ENCODE peak calls at places on chromosomes 16 and 17, in eight cellular contexts. One of them, this sample, is unnamed.
A peak's percentile ranks its signal among the peaks of the same experiment; 100 is the strongest.

GRCh38 chr16:49514391-49514980 is 140.9 kb downstream of the C16orf78 start:
- DNase-seq in SK-N-SH: peak; percentile 62
- DNase-seq in neural progenitor cell: peak; percentile 58
- DNase-seq in choroid plexus epithelial cell: no peak
- DNase-seq in endothelial cell: no peak
- DNase-seq in H9: no peak
- DNase-seq in CD8-positive, alpha-beta T cell: no peak
- DNase-seq in GM13976: no peak
- DNase-seq in this sample: no peak

GRCh38 chr17:78933959-78934568 is 8.9 kb upstream of the TIMP2 start:
- DNase-seq in H9: peak; percentile 82
- DNase-seq in choroid plexus epithelial cell: peak; percentile 99
- DNase-seq in GM13976: no peak
- DNase-seq in neural progenitor cell: peak; percentile 89
- DNase-seq in CD8-positive, alpha-beta T cell: no peak
- DNase-seq in endothelial cell: no peak
- DNase-seq in SK-N-SH: peak; percentile 86
- DNase-seq in this sample: peak; percentile 99

GRCh38 chr16:72927199-72928088 is 120.5 kb downstream of the ZFHX3 start:
- DNase-seq in SK-N-SH: peak; percentile 65
- DNase-seq in GM13976: no peak
- DNase-seq in endothelial cell: no peak
- DNase-seq in H9: no peak
- DNase-seq in CD8-positive, alpha-beta T cell: no peak
- DNase-seq in neural progenitor cell: no peak
- DNase-seq in choroid plexus epithelial cell: peak; percentile 90
- DNase-seq in this sample: peak; percentile 41

GRCh38 chr16:86566601-86566965 is at the start of gene FOXC2:
- DNase-seq in H9: peak; percentile 92
- DNase-seq in CD8-positive, alpha-beta T cell: no peak
- DNase-seq in SK-N-SH: peak; percentile 75
- DNase-seq in choroid plexus epithelial cell: peak; percentile 99
- DNase-seq in endothelial cell: peak; percentile 90
- DNase-seq in neural progenitor cell: peak; percentile 95
- DNase-seq in GM13976: no peak
- DNase-seq in this sample: peak; percentile 98

GRCh38 chr16:48971571-48972071 is 310.0 kb downstream of the CBLN1 start:
- DNase-seq in CD8-positive, alpha-beta T cell: no peak
- DNase-seq in H9: no peak
- DNase-seq in neural progenitor cell: no peak
- DNase-seq in endothelial cell: no peak
- DNase-seq in GM13976: no peak
- DNase-seq in SK-N-SH: no peak
- DNase-seq in choroid plexus epithelial cell: no peak
- DNase-seq in this sample: no peak

GRCh38 chr17:54891176-54891821 is 9.4 kb upstream of the TOM1L1 start:
- DNase-seq in GM13976: peak; percentile 27
- DNase-seq in endothelial cell: peak; percentile 23
- DNase-seq in neural progenitor cell: peak; percentile 80
- DNase-seq in CD8-positive, alpha-beta T cell: no peak
- DNase-seq in choroid plexus epithelial cell: peak; percentile 86
- DNase-seq in H9: peak; percentile 57
- DNase-seq in SK-N-SH: peak; percentile 76
- DNase-seq in this sample: peak; percentile 83

GRCh38 chr17:83133302-83134121 is 54.1 kb downstream of the METRNL start:
- DNase-seq in choroid plexus epithelial cell: no peak
- DNase-seq in neural progenitor cell: no peak
- DNase-seq in GM13976: no peak
- DNase-seq in SK-N-SH: peak; percentile 67
- DNase-seq in endothelial cell: no peak
- DNase-seq in H9: peak; percentile 26
- DNase-seq in CD8-positive, alpha-beta T cell: no peak
- DNase-seq in this sample: no peak

GRCh38 chr17:63718981-63719380 is 19.1 kb upstream of the LIMD2 start:
- DNase-seq in CD8-positive, alpha-beta T cell: no peak
- DNase-seq in GM13976: no peak
- DNase-seq in SK-N-SH: no peak
- DNase-seq in endothelial cell: no peak
- DNase-seq in H9: no peak
- DNase-seq in choroid plexus epithelial cell: no peak
- DNase-seq in neural progenitor cell: no peak
- DNase-seq in this sample: peak; percentile 31

GRCh38 chr17:35051579-35052239 is 11.8 kb downstream of the RFFL start:
- DNase-seq in endothelial cell: no peak
- DNase-seq in GM13976: peak; percentile 34
- DNase-seq in H9: no peak
- DNase-seq in neural progenitor cell: no peak
- DNase-seq in CD8-positive, alpha-beta T cell: no peak
- DNase-seq in SK-N-SH: no peak
- DNase-seq in choroid plexus epithelial cell: peak; percentile 61
- DNase-seq in this sample: peak; percentile 18

GRCh38 chr16:87963400-87963799 is 12.2 kb downstream of the BANP start:
- DNase-seq in choroid plexus epithelial cell: peak; percentile 83
- DNase-seq in endothelial cell: no peak
- DNase-seq in neural progenitor cell: no peak
- DNase-seq in H9: no peak
- DNase-seq in SK-N-SH: no peak
- DNase-seq in GM13976: no peak
- DNase-seq in CD8-positive, alpha-beta T cell: no peak
- DNase-seq in this sample: peak; percentile 93

GRCh38 chr16:46748775-46749705 is 896 bp upstream of the MYLK3 start:
- DNase-seq in choroid plexus epithelial cell: no peak
- DNase-seq in GM13976: peak; percentile 71
- DNase-seq in H9: no peak
- DNase-seq in CD8-positive, alpha-beta T cell: no peak
- DNase-seq in endothelial cell: no peak
- DNase-seq in neural progenitor cell: no peak
- DNase-seq in SK-N-SH: peak; percentile 30
- DNase-seq in this sample: no peak

GRCh38 chr16:46859719-46860152 is 24.4 kb upstream of the GPT2 start:
- DNase-seq in H9: no peak
- DNase-seq in GM13976: peak; percentile 29
- DNase-seq in CD8-positive, alpha-beta T cell: no peak
- DNase-seq in SK-N-SH: no peak
- DNase-seq in neural progenitor cell: no peak
- DNase-seq in choroid plexus epithelial cell: peak; percentile 76
- DNase-seq in endothelial cell: no peak
- DNase-seq in this sample: peak; percentile 72

GRCh38 chr17:62673614-62674362 is 46.3 kb downstream of the MRC2 start:
- DNase-seq in CD8-positive, alpha-beta T cell: no peak
- DNase-seq in neural progenitor cell: no peak
- DNase-seq in choroid plexus epithelial cell: no peak
- DNase-seq in GM13976: no peak
- DNase-seq in endothelial cell: no peak
- DNase-seq in SK-N-SH: no peak
- DNase-seq in H9: no peak
- DNase-seq in this sample: no peak

GRCh38 chr17:62671553-62671952 is 44.1 kb downstream of the MRC2 start:
- DNase-seq in neural progenitor cell: no peak
- DNase-seq in choroid plexus epithelial cell: no peak
- DNase-seq in H9: peak; percentile 37
- DNase-seq in SK-N-SH: peak; percentile 62
- DNase-seq in CD8-positive, alpha-beta T cell: no peak
- DNase-seq in endothelial cell: no peak
- DNase-seq in GM13976: no peak
- DNase-seq in this sample: no peak

GRCh38 chr17:62674363-62674739 is 46.9 kb downstream of the MRC2 start:
- DNase-seq in choroid plexus epithelial cell: no peak
- DNase-seq in endothelial cell: no peak
- DNase-seq in SK-N-SH: no peak
- DNase-seq in CD8-positive, alpha-beta T cell: no peak
- DNase-seq in H9: no peak
- DNase-seq in GM13976: no peak
- DNase-seq in neural progenitor cell: no peak
- DNase-seq in this sample: no peak

GRCh38 chr17:62674841-62675240 is 47.4 kb downstream of the MRC2 start:
- DNase-seq in endothelial cell: no peak
- DNase-seq in SK-N-SH: no peak
- DNase-seq in choroid plexus epithelial cell: no peak
- DNase-seq in neural progenitor cell: no peak
- DNase-seq in H9: no peak
- DNase-seq in CD8-positive, alpha-beta T cell: no peak
- DNase-seq in GM13976: no peak
- DNase-seq in this sample: no peak

GRCh38 chr17:62672957-62673356 is 45.5 kb downstream of the MRC2 start:
- DNase-seq in GM13976: no peak
- DNase-seq in neural progenitor cell: no peak
- DNase-seq in choroid plexus epithelial cell: no peak
- DNase-seq in H9: no peak
- DNase-seq in endothelial cell: no peak
- DNase-seq in SK-N-SH: peak; percentile 56
- DNase-seq in CD8-positive, alpha-beta T cell: no peak
- DNase-seq in this sample: no peak
- TF ChIP-seq CTCF in GM13976: no peak
- TF ChIP-seq CTCF in neural progenitor cell: no peak
- TF ChIP-seq CTCF in choroid plexus epithelial cell: no peak
- TF ChIP-seq CTCF in H9: no peak
- TF ChIP-seq CTCF in endothelial cell: no peak
- TF ChIP-seq CTCF in SK-N-SH: no peak
- TF ChIP-seq CTCF in CD8-positive, alpha-beta T cell: no peak
- TF ChIP-seq CTCF in this sample: no peak

GRCh38 chr16:67431077-67431804 is at the start of gene HSD11B2:
- DNase-seq in H9: peak; percentile 81
- DNase-seq in CD8-positive, alpha-beta T cell: no peak
- DNase-seq in endothelial cell: peak; percentile 54
- DNase-seq in neural progenitor cell: peak; percentile 91
- DNase-seq in GM13976: peak; percentile 71
- DNase-seq in SK-N-SH: peak; percentile 93
- DNase-seq in choroid plexus epithelial cell: peak; percentile 36
- DNase-seq in this sample: peak; percentile 52
- TF ChIP-seq CTCF in H9: no peak
- TF ChIP-seq CTCF in CD8-positive, alpha-beta T cell: no peak
- TF ChIP-seq CTCF in endothelial cell: no peak
- TF ChIP-seq CTCF in neural progenitor cell: peak; percentile 21
- TF ChIP-seq CTCF in GM13976: no peak
- TF ChIP-seq CTCF in SK-N-SH: peak; percentile 17
- TF ChIP-seq CTCF in choroid plexus epithelial cell: no peak
- TF ChIP-seq CTCF in this sample: no peak

DNA sequence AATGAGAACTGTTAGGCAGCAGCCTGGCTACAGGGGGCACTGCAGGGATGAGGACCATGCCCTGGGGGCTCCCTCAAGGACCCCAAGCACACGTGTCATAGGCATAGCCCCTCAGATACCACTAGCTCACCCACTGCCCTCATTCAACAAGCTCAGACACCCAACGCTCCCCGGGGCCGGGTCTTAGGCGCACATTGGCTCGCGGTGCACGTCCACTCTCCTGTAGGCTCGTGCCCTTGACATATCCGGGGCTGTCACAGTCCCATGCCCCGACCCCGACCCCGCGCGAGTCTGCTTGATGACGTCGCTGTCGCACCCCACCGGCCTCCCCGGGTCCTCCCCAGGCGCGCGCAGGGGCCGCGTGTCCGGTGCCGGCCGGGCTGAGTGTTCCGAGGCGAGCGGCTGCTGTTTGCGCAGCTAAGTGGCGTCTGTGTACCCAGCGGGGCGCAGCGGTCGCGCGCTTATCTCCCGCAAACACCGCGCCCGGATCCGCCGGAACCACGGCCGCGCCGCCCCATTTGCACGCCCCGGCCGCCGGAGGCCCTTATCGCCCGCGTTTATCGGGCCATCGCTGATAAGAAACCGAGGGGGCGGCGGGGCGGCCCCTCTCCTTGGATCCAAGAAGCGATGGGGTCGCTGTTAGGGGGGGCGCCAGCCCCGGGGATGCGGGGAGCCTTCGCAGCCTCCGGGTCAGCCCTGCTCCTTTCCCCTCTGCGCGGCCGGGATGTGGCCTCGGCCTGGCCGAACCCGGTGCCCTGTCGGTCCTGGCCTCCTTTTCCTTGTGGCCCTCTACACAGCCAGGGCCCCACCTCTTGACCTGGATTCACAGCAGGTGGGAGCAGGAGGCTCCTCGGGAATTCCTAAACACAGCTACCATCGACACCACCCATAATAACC is 20.7 kb upstream of the NAGS start:
- DNase-seq in GM13976: no peak
- DNase-seq in endothelial cell: peak; percentile 35
- DNase-seq in neural progenitor cell: peak; percentile 64
- DNase-seq in H9: peak; percentile 76
- DNase-seq in choroid plexus epithelial cell: no peak
- DNase-seq in SK-N-SH: peak; percentile 72
- DNase-seq in CD8-positive, alpha-beta T cell: no peak
- DNase-seq in this sample: no peak
- TF ChIP-seq CTCF in GM13976: peak; percentile 11
- TF ChIP-seq CTCF in endothelial cell: peak; percentile 17
- TF ChIP-seq CTCF in neural progenitor cell: peak; percentile 55
- TF ChIP-seq CTCF in H9: peak; percentile 77
- TF ChIP-seq CTCF in choroid plexus epithelial cell: peak; percentile 52
- TF ChIP-seq CTCF in SK-N-SH: peak; percentile 39
- TF ChIP-seq CTCF in CD8-positive, alpha-beta T cell: no peak
- TF ChIP-seq CTCF in this sample: peak; percentile 27

GRCh38 chr17:67378444-67379250 is 1.6 kb downstream of the PITPNC1 start:
- DNase-seq in endothelial cell: peak; percentile 92
- DNase-seq in CD8-positive, alpha-beta T cell: peak; percentile 59
- DNase-seq in SK-N-SH: peak; percentile 94
- DNase-seq in choroid plexus epithelial cell: peak; percentile 74
- DNase-seq in neural progenitor cell: peak; percentile 93
- DNase-seq in H9: peak; percentile 95
- DNase-seq in GM13976: peak; percentile 85
- DNase-seq in this sample: peak; percentile 72

GRCh38 chr17:67376509-67376891 is 581 bp upstream of the PITPNC1 start:
- DNase-seq in GM13976: no peak
- DNase-seq in endothelial cell: no peak
- DNase-seq in choroid plexus epithelial cell: peak; percentile 66
- DNase-seq in neural progenitor cell: no peak
- DNase-seq in CD8-positive, alpha-beta T cell: no peak
- DNase-seq in H9: no peak
- DNase-seq in SK-N-SH: no peak
- DNase-seq in this sample: peak; percentile 36

GRCh38 chr17:67379251-67379630 is 2.2 kb downstream of the PITPNC1 start:
- DNase-seq in neural progenitor cell: no peak
- DNase-seq in endothelial cell: no peak
- DNase-seq in GM13976: no peak
- DNase-seq in CD8-positive, alpha-beta T cell: no peak
- DNase-seq in choroid plexus epithelial cell: no peak
- DNase-seq in SK-N-SH: no peak
- DNase-seq in H9: no peak
- DNase-seq in this sample: peak; percentile 10

GRCh38 chr17:67376892-67377726 is at the start of gene PITPNC1:
- DNase-seq in SK-N-SH: peak; percentile 94
- DNase-seq in neural progenitor cell: peak; percentile 94
- DNase-seq in endothelial cell: peak; percentile 83
- DNase-seq in CD8-positive, alpha-beta T cell: peak; percentile 72
- DNase-seq in choroid plexus epithelial cell: peak; percentile 86
- DNase-seq in H9: peak; percentile 91
- DNase-seq in GM13976: peak; percentile 90
- DNase-seq in this sample: peak; percentile 88

DNA sequence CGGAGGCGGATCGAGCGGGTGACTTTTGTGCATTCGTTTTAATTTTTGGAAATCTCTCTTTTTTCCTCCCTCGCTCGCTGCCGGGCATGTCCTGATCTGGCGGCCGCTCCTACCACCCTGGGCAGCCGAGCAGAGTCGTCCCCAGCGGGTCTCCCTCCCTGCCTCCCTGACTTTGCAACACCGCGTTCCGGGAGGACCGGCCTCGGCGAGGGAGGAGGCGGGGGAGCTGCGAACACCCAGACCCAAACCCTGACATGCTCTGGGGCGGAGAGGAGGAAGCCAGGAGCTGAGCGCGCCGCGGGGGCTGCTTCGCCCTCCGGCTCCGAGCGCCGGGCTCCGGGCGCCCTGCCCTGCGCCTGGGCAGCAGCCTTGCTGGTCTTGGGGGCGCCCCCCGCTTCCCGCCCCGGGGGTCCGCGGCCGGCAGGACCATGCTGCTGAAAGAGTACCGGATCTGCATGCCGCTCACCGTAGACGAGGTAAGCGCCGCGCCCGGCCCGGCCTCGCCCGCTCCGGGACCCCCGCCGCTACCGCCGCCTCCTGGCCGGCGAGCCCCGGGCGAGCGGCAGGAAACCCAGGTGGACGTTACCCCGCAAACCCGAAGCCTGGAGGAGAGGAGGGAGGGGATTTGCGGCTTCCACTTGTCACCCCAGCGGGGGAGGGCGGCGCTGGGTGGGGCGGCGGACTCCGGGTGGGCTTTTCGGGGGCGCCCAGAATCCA is 804 bp downstream of the PITPNC1 start:
- DNase-seq in neural progenitor cell: peak; percentile 74
- DNase-seq in choroid plexus epithelial cell: peak; percentile 39
- DNase-seq in CD8-positive, alpha-beta T cell: peak; percentile 38
- DNase-seq in GM13976: peak; percentile 69
- DNase-seq in endothelial cell: peak; percentile 60
- DNase-seq in SK-N-SH: peak; percentile 88
- DNase-seq in H9: peak; percentile 69
- DNase-seq in this sample: peak; percentile 43
- TF ChIP-seq CTCF in neural progenitor cell: peak; percentile 50
- TF ChIP-seq CTCF in choroid plexus epithelial cell: peak; percentile 32
- TF ChIP-seq CTCF in CD8-positive, alpha-beta T cell: no peak
- TF ChIP-seq CTCF in GM13976: peak; percentile 35
- TF ChIP-seq CTCF in endothelial cell: no peak
- TF ChIP-seq CTCF in SK-N-SH: peak; percentile 41
- TF ChIP-seq CTCF in H9: no peak
- TF ChIP-seq CTCF in this sample: peak; percentile 27